ENCODE peak calls at places on chromosomes 4 and X, in five cellular contexts. Q is effector memory CD4-positive, alpha-beta T cell; M is mammary epithelial cell; B is neural progenitor cell; A is stomach. N is an unnamed sample.

GRCh38 chrX:130529531-130529930 is 127.7 kb downstream of the RBMX2 start:
- DNase-seq in Q (no peak), M (no peak), B (no peak), A (no peak), N (no peak)

GRCh38 chr4:184343400-184344177 is 125.9 kb upstream of the ENPP6 start:
- DNase-seq in Q (no peak), M (peak), B (peak), A (peak), N (no peak)

GRCh38 chr4:99410075-99410474 is 25.1 kb downstream of the ADH7 start:
- DNase-seq in Q (no peak), M (no peak), B (no peak), A (no peak), N (no peak)

GRCh38 chrX:40167240-40168182 is 69.8 kb upstream of the BCOR start:
- DNase-seq in Q (no peak), M (no peak), B (peak), A (no peak), N (no peak)

GRCh38 chr4:47926667-47927258 is 12.4 kb upstream of the NFXL1 start:
- DNase-seq in Q (peak), M (peak), B (peak), A (peak), N (no peak)

GRCh38 chr4:112735474-112735951 is 98.6 kb downstream of the LARP7 start:
- DNase-seq in Q (no peak), M (no peak), B (no peak), A (no peak), N (peak)

GRCh38 chrX:108217877-108218276 is 126.3 kb downstream of the ATG4A start:
- DNase-seq in Q (no peak), M (no peak), B (no peak), A (no peak), N (no peak)

GRCh38 chr4:17807446-17807845 is 3.1 kb downstream of the DCAF16 start:
- DNase-seq in Q (no peak), M (no peak), B (no peak), A (no peak), N (no peak)

GRCh38 chr4:56302102-56302501 is 85.2 kb downstream of the AASDH start:
- DNase-seq in Q (no peak), M (no peak), B (no peak), A (no peak), N (no peak)

GRCh38 chr4:40046311-40046980 is 10.2 kb upstream of the N4BP2 start:
- DNase-seq in Q (no peak), M (peak), B (no peak), A (peak), N (no peak)

GRCh38 chr4:141347738-141348524 is 127.2 kb downstream of the ZNF330 start:
- DNase-seq in Q (no peak), M (peak), B (no peak), A (no peak), N (peak)

GRCh38 chr4:37389967-37390580 is 145.5 kb downstream of the NWD2 start:
- DNase-seq in Q (no peak), M (peak), B (peak), A (no peak), N (peak)

GRCh38 chr4:123896446-123897071 is 500.0 kb downstream of the SPRY1 start:
- DNase-seq in Q (no peak), M (no peak), B (no peak), A (no peak), N (no peak)

GRCh38 chr4:151555151-151555945 is 146.4 kb downstream of the FHIP1A start:
- DNase-seq in Q (no peak), M (peak), B (no peak), A (no peak), N (no peak)

GRCh38 chrX:107845625-107846024 is 20.0 kb downstream of the MID2 start:
- DNase-seq in Q (no peak), M (no peak), B (no peak), A (no peak), N (no peak)

GRCh38 chr4:183362916-183363542 is 40.8 kb upstream of the CLDN24 start:
- DNase-seq in Q (no peak), M (no peak), B (peak), A (no peak), N (no peak)

GRCh38 chr4:6393066-6393465 is 79.3 kb downstream of the PPP2R2C start:
- DNase-seq in Q (no peak), M (no peak), B (no peak), A (no peak), N (no peak)

GRCh38 chr4:99723555-99724450 is 66.2 kb upstream of the C4orf54 start:
- DNase-seq in Q (no peak), M (peak), B (no peak), A (peak), N (no peak)

GRCh38 chr4:154329939-154330338 is 161.7 kb downstream of the DCHS2 start:
- DNase-seq in Q (no peak), M (peak), B (no peak), A (no peak), N (no peak)

GRCh38 chr4:182142146-182143085 is 100.8 kb upstream of the TENM3 start:
- DNase-seq in Q (no peak), M (peak), B (peak), A (no peak), N (no peak)

GRCh38 chr4:75736862-75737261 is 12.5 kb downstream of the USO1 start:
- DNase-seq in Q (no peak), M (no peak), B (no peak), A (no peak), N (no peak)

GRCh38 chr4:169485791-169486742 is 126.3 kb downstream of the NEK1 start:
- DNase-seq in Q (no peak), M (peak), B (peak), A (no peak), N (peak)

GRCh38 chrX:147958316-147958715 is 22.8 kb upstream of the FMR1NB start:
- DNase-seq in Q (no peak), M (peak), B (no peak), A (no peak), N (no peak)

GRCh38 chrX:67784712-67785111 is 240.9 kb downstream of the AR start:
- DNase-seq in Q (no peak), M (no peak), B (no peak), A (no peak), N (no peak)

GRCh38 chr4:47386592-47387235 is 76.8 kb downstream of the COMMD8 start:
- DNase-seq in Q (no peak), M (no peak), B (no peak), A (no peak), N (no peak)

GRCh38 chr4:10584042-10584441 is 100.5 kb downstream of the CLNK start:
- DNase-seq in Q (no peak), M (peak), B (no peak), A (peak), N (peak)

GRCh38 chrX:44568196-44568595 is 25.5 kb upstream of the FUNDC1 start:
- DNase-seq in Q (no peak), M (no peak), B (no peak), A (no peak), N (no peak)

GRCh38 chr4:82099863-82100579 is 273.8 kb downstream of the HNRNPD start:
- DNase-seq in Q (no peak), M (peak), B (no peak), A (no peak), N (no peak)

GRCh38 chrX:46796574-46797191 is 37.8 kb upstream of the SLC9A7 start:
- DNase-seq in Q (peak), M (peak), B (peak), A (peak), N (peak)

GRCh38 chrX:46788902-46789301 is 30.0 kb upstream of the SLC9A7 start:
- DNase-seq in Q (no peak), M (no peak), B (peak), A (no peak), N (no peak)

GRCh38 chrX:46792826-46793195 is 33.9 kb upstream of the SLC9A7 start:
- DNase-seq in Q (no peak), M (no peak), B (no peak), A (no peak), N (no peak)

GRCh38 chrX:46793386-46794143 is 34.6 kb upstream of the SLC9A7 start:
- DNase-seq in Q (no peak), M (no peak), B (no peak), A (no peak), N (no peak)

GRCh38 chrX:46791927-46792825 is 33.3 kb upstream of the SLC9A7 start:
- DNase-seq in Q (no peak), M (peak), B (peak), A (peak), N (peak)
- H3K4me3 ChIP-seq in Q (no peak), M (no peak), B (no peak), A (no peak), N (no peak)

DNA sequence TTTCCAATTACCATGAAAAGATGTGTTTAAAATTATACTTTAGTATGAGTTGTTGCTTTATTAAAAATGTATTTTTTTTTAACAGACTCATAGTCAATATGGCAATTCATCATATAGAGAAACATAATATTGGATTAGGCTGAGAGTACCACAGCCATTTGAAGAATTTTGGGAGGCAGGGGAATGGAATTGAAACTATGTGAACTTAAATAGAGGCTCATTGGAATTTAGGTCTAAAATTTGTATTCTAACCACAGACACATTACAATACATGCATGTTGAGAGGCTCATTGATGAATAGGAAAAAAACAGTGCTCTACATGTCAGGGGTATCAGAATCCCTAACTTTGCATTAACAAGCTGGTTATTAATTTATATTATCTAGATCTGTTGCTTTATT is 269.6 kb downstream of the DKK2 start:
- DNase-seq in Q (no peak), M (no peak), B (no peak), A (no peak), N (no peak)
- H3K4me3 ChIP-seq in Q (no peak), M (no peak), B (no peak), A (no peak), N (no peak)

GRCh38 chr4:105971032-105971431 is 75.8 kb downstream of the NPNT start:
- DNase-seq in Q (no peak), M (no peak), B (no peak), A (no peak), N (no peak)

GRCh38 chr4:105972946-105973621 is 77.8 kb downstream of the NPNT start:
- DNase-seq in Q (no peak), M (no peak), B (no peak), A (no peak), N (no peak)

GRCh38 chr4:105979506-105979905 is 84.2 kb downstream of the NPNT start:
- DNase-seq in Q (no peak), M (no peak), B (no peak), A (no peak), N (no peak)

GRCh38 chr4:105978684-105979296 is 83.5 kb downstream of the NPNT start:
- DNase-seq in Q (no peak), M (peak), B (no peak), A (no peak), N (no peak)

GRCh38 chr4:105976913-105977312 is 81.6 kb downstream of the NPNT start:
- DNase-seq in Q (no peak), M (no peak), B (no peak), A (no peak), N (no peak)
- H3K4me3 ChIP-seq in Q (no peak), M (no peak), B (no peak), A (no peak), N (no peak)

DNA sequence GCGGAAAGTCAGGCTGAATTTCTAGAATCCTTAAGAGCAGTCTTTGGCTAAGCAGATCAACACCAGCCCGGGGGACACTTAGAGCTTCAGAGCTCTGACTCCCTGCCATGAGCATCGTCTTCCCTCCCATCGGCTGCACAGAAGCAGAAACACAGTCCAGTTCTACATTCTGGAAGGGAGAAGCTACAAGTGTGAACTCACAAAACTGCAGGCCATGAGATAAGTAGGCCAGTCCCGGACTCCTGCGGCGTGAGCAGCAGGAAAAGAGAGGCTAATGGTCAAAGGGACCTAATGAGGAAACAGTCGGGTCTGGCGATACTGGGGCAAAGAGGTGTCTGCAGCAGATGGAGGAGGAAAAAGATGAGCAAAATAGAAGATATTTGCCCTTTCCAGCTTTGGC is 211.4 kb downstream of the DHX15 start:
- DNase-seq in Q (no peak), M (no peak), B (no peak), A (no peak), N (no peak)
- H3K4me3 ChIP-seq in Q (no peak), M (no peak), B (no peak), A (no peak), N (no peak)

GRCh38 chr4:165208741-165209388 is 1.5 kb downstream of the KLHL2 start:
- DNase-seq in Q (no peak), M (peak), B (no peak), A (no peak), N (no peak)
- H3K4me3 ChIP-seq in Q (no peak), M (peak), B (peak), A (peak), N (no peak)

GRCh38 chr4:3201718-3202702 is 46.9 kb upstream of the MSANTD1 start:
- DNase-seq in Q (peak), M (no peak), B (no peak), A (peak), N (peak)
- H3K4me3 ChIP-seq in Q (no peak), M (no peak), B (no peak), A (no peak), N (no peak)

GRCh38 chrX:119685225-119686066 is 7.5 kb downstream of the SEPTIN6 start:
- DNase-seq in Q (no peak), M (no peak), B (no peak), A (no peak), N (no peak)
- H3K4me3 ChIP-seq in Q (peak), M (no peak), B (no peak), A (peak), N (peak)

DNA sequence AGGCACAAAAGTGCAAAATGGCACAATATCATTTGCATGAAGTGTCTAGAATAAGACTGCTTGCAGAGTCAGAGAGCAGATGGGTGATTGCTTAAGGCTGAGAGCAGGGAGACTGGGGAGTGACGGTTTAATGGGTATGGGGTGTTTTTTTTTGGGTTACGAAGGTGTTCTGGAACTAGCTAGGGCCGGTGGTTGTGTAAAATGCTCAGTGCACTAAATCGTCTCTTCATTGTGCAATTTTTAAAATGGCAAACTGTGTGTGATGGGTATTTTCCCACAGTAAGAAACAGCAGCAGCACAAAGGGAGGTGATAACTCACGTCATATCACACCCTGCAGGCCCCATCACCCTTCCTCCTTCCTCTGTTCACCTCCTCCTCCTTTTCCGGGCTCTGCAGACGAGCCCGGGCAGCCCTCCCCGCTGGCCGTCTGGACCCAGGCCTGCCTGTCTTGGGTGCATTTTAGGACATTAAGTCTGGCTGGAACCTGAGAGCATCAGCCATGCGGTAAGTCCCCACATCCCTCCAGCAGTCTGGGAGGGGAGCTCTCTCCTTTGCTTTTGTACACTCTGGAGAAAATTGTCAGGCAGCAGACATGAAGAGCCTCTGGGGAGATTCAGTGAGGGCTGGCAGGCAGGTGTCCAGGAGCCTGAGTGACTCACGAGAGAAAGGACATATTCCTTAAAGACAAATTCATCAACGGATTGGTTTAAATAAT is 42.7 kb downstream of the ASMT start:
- DNase-seq in Q (peak), M (peak), B (peak), A (no peak), N (peak)
- H3K4me3 ChIP-seq in Q (peak), M (peak), B (no peak), A (no peak), N (peak)

GRCh38 chr4:72959411-72959810 is 110.1 kb downstream of the COX18 start:
- DNase-seq in Q (no peak), M (no peak), B (no peak), A (no peak), N (no peak)

GRCh38 chr4:72951147-72951546 is 118.4 kb downstream of the COX18 start:
- DNase-seq in Q (no peak), M (no peak), B (peak), A (no peak), N (no peak)

GRCh38 chr4:72951628-72952027 is 117.9 kb downstream of the COX18 start:
- DNase-seq in Q (no peak), M (peak), B (no peak), A (no peak), N (no peak)

DNA sequence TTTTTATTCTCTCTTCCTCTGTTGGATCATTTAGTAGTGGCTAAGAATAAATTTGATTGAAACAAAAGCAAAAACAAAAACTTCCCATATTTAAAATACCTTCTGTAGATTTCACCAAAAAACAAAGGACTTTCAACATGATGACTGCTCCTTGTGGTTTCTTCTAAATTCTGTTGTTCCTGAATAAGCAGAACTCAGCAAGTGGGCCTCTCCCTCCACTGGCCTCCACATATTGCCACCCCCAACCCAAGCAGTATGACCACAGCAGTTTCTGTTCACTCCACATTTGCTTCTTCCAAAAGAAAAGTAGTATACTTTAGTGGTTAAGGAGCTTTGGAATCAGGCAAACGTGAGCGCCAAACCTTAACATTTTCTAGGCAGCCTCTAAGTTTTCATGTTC is 114.7 kb downstream of the COX18 start:
- DNase-seq in Q (no peak), M (peak), B (no peak), A (no peak), N (no peak)
- H3K4me3 ChIP-seq in Q (no peak), M (no peak), B (no peak), A (no peak), N (no peak)

N was measured in GM12864.